ENCODE peak calls at places on chromosomes 2 and 18, in ten cellular contexts. X is CD8-positive, alpha-beta memory T cell; R is GM23248; W is heart right ventricle; F is neuronal stem cell; J is cardiac muscle cell; L is stomach; U is CD8-positive, alpha-beta T cell; Y is PC-3; K is breast epithelium. E is an unnamed sample. For H3K9me3 and H3K27me3, the result is how much of the 10 kb centered on the place peaks cover.

GRCh38 chr2:109212836-109213563 is 84.0 kb downstream of the SH3RF3 start:
- DNase-seq in F (no peak), W (no peak), Y (no peak), J (no peak), X (no peak), L (no peak), R (no peak), U (no peak), K (no peak), E (no peak)

GRCh38 chr2:58866040-58866439 is 624.9 kb upstream of the FANCL start:
- DNase-seq in R (peak), L (no peak), K (no peak), F (peak), J (peak), X (no peak), Y (no peak), W (no peak), U (no peak), E (no peak)

GRCh38 chr2:180910831-180911665 is 69.4 kb upstream of the UBE2E3 start:
- DNase-seq in J (no peak), K (no peak), W (no peak), Y (no peak), X (no peak), R (peak), L (no peak), U (no peak), F (peak), E (no peak)

GRCh38 chr2:37683241-37683640 is 11.8 kb upstream of the CDC42EP3 start:
- DNase-seq in U (no peak), J (no peak), R (no peak), L (no peak), X (no peak), F (no peak), W (no peak), K (no peak), Y (no peak), E (no peak)

GRCh38 chr2:238433941-238434845 is 7.5 kb downstream of the ASB1 start:
- DNase-seq in W (no peak), K (no peak), R (peak), F (no peak), U (no peak), L (no peak), X (no peak), Y (peak), J (no peak), E (no peak)

GRCh38 chr2:36032046-36032445 is 323.5 kb upstream of the CRIM1 start:
- DNase-seq in R (no peak), W (no peak), F (no peak), K (no peak), L (no peak), J (no peak), X (no peak), Y (no peak), U (no peak), E (no peak)

GRCh38 chr2:45833968-45834344 is 182.5 kb downstream of the PRKCE start:
- DNase-seq in F (no peak), R (no peak), K (no peak), U (no peak), W (no peak), Y (no peak), J (no peak), L (no peak), X (no peak), E (no peak)

GRCh38 chr2:60414731-60415130 is 138.7 kb downstream of the BCL11A start:
- DNase-seq in K (no peak), J (no peak), F (no peak), Y (peak), W (no peak), U (no peak), L (no peak), R (peak), X (no peak), E (no peak)

GRCh38 chr2:10333247-10333613 is 30.5 kb downstream of the HPCAL1 start:
- DNase-seq in X (no peak), J (peak), U (no peak), F (no peak), W (no peak), L (no peak), R (no peak), Y (no peak), K (peak), E (no peak)

GRCh38 chr2:12303181-12304030 is 413.3 kb upstream of the TRIB2 start:
- DNase-seq in U (no peak), Y (peak), J (no peak), F (no peak), W (no peak), L (no peak), K (no peak), R (peak), X (no peak), E (no peak)

GRCh38 chr2:169718930-169719504 is 14.6 kb upstream of the KLHL23 start:
- DNase-seq in L (no peak), R (no peak), U (no peak), W (no peak), F (no peak), J (no peak), X (no peak), K (no peak), Y (no peak), E (no peak)

GRCh38 chr2:17814601-17815000 is 1.7 kb upstream of the MSGN1 start:
- DNase-seq in R (no peak), J (no peak), W (no peak), K (no peak), X (no peak), F (no peak), Y (no peak), U (no peak), L (no peak), E (no peak)

GRCh38 chr18:11726556-11726955 is 37.5 kb downstream of the GNAL start:
- DNase-seq in Y (peak), F (no peak), R (no peak), K (no peak), U (no peak), J (no peak), L (no peak), W (no peak), X (no peak), E (no peak)

GRCh38 chr2:233021771-233022170 is 8.7 kb upstream of the NGEF start:
- DNase-seq in X (no peak), Y (peak), J (no peak), R (peak), U (no peak), K (no peak), W (no peak), L (peak), F (no peak), E (no peak)

GRCh38 chr2:160227252-160227651 is 27.2 kb upstream of the ITGB6 start:
- DNase-seq in F (no peak), L (no peak), R (peak), K (no peak), U (no peak), W (no peak), Y (peak), J (no peak), X (no peak), E (no peak)

GRCh38 chr2:9300829-9301453 is 94.3 kb downstream of the ASAP2 start:
- DNase-seq in J (no peak), X (no peak), R (no peak), K (no peak), W (no peak), L (no peak), F (no peak), U (no peak), Y (no peak), E (no peak)

GRCh38 chr2:181058378-181059269 is 78.2 kb downstream of the UBE2E3 start:
- DNase-seq in K (no peak), Y (peak), F (peak), R (peak), X (no peak), L (no peak), J (peak), W (no peak), U (peak), E (no peak)

GRCh38 chr2:69450735-69451416 is 13.6 kb upstream of the NFU1 start:
- DNase-seq in X (no peak), U (no peak), L (no peak), F (no peak), Y (no peak), J (no peak), W (no peak), R (no peak), K (no peak), E (no peak)

GRCh38 chr2:204268458-204268857 is 276.8 kb upstream of the PARD3B start:
- DNase-seq in K (no peak), L (no peak), U (no peak), J (no peak), X (no peak), W (no peak), Y (no peak), F (no peak), R (no peak), E (no peak)

GRCh38 chr2:240999001-240999791 is 778 bp downstream of the SNED1 start:
- DNase-seq in R (peak), X (no peak), L (peak), F (no peak), K (peak), W (peak), J (peak), Y (no peak), U (no peak), E (no peak)

GRCh38 chr2:96872591-96873349 is 2.9 kb upstream of the SEMA4C start:
- DNase-seq in W (no peak), U (no peak), L (no peak), K (no peak), F (no peak), J (peak), Y (peak), R (peak), X (no peak), E (no peak)

GRCh38 chr18:45518770-45519169 is 96.5 kb upstream of the SLC14A2 start:
- DNase-seq in L (no peak), X (no peak), K (no peak), Y (no peak), R (no peak), W (no peak), F (no peak), U (no peak), J (no peak), E (no peak)

GRCh38 chr18:5628512-5629255 is 84.9 kb upstream of the EPB41L3 start:
- DNase-seq in L (peak), F (peak), J (peak), X (no peak), Y (peak), R (peak), W (peak), K (no peak), U (no peak), E (no peak)

GRCh38 chr2:121247971-121248370 is 37.0 kb downstream of the TFCP2L1 start:
- DNase-seq in U (no peak), Y (no peak), K (no peak), X (no peak), R (no peak), W (no peak), J (no peak), F (no peak), L (no peak), E (no peak)

GRCh38 chr2:109193807-109194702 is 65.0 kb downstream of the SH3RF3 start:
- DNase-seq in K (peak), X (no peak), R (no peak), Y (no peak), L (no peak), U (no peak), F (no peak), J (no peak), W (no peak), E (no peak)

GRCh38 chr2:20236496-20236895 is 11.6 kb upstream of the SDC1 start:
- DNase-seq in W (no peak), L (no peak), K (no peak), Y (peak), X (no peak), U (no peak), F (no peak), J (no peak), R (no peak), E (no peak)

GRCh38 chr2:240043279-240043990 is 9.9 kb downstream of the OR6B3 start:
- DNase-seq in U (no peak), W (no peak), X (no peak), R (no peak), F (no peak), L (no peak), J (no peak), Y (no peak), K (no peak), E (no peak)

GRCh38 chr2:64525323-64525625 is 1.1 kb downstream of the AFTPH start:
- DNase-seq in Y (peak), L (no peak), R (peak), X (no peak), U (peak), K (no peak), W (no peak), F (no peak), J (no peak), E (no peak)

GRCh38 chr2:85549826-85550225 is 10.9 kb downstream of the MAT2A start:
- DNase-seq in R (peak), K (no peak), J (no peak), Y (peak), X (no peak), W (no peak), L (no peak), U (no peak), F (no peak), E (no peak)

GRCh38 chr18:22971038-22971437 is 37.9 kb downstream of the RBBP8 start:
- DNase-seq in W (no peak), J (no peak), Y (no peak), K (no peak), U (no peak), X (no peak), L (no peak), F (no peak), R (peak), E (no peak)

GRCh38 chr2:154133823-154134222 is 262.1 kb downstream of the GALNT13 start:
- DNase-seq in Y (peak), F (no peak), J (no peak), K (no peak), W (no peak), R (peak), X (no peak), L (no peak), U (no peak), E (no peak)

GRCh38 chr2:171830039-171830438 is 64.0 kb downstream of the SLC25A12 start:
- DNase-seq in Y (no peak), U (no peak), F (no peak), R (no peak), X (no peak), L (no peak), K (no peak), W (no peak), J (no peak), E (no peak)
- H3K9me3 ChIP-seq in Y (under half), U (under half), F (under half), R (under half), X (under half), L (under half), K (under half), W (under half), J (under half), E (under half)

GRCh38 chr2:104871566-104872033 is 17.7 kb downstream of the POU3F3 start:
- DNase-seq in R (no peak), K (no peak), F (no peak), J (no peak), L (no peak), U (no peak), W (no peak), X (no peak), Y (no peak), E (no peak)

GRCh38 chr2:104868081-104868806 is 14.3 kb downstream of the POU3F3 start:
- DNase-seq in R (no peak), X (no peak), L (no peak), U (no peak), F (no peak), K (no peak), J (no peak), Y (no peak), W (no peak), E (no peak)

GRCh38 chr2:104872866-104873688 is 19.2 kb downstream of the POU3F3 start:
- DNase-seq in W (peak), X (no peak), Y (peak), U (no peak), F (peak), K (no peak), R (peak), J (peak), L (peak), E (no peak)

GRCh38 chr2:104872034-104872865 is 18.3 kb downstream of the POU3F3 start:
- DNase-seq in L (no peak), U (no peak), J (no peak), F (peak), X (no peak), Y (no peak), W (no peak), R (peak), K (no peak), E (no peak)

DNA sequence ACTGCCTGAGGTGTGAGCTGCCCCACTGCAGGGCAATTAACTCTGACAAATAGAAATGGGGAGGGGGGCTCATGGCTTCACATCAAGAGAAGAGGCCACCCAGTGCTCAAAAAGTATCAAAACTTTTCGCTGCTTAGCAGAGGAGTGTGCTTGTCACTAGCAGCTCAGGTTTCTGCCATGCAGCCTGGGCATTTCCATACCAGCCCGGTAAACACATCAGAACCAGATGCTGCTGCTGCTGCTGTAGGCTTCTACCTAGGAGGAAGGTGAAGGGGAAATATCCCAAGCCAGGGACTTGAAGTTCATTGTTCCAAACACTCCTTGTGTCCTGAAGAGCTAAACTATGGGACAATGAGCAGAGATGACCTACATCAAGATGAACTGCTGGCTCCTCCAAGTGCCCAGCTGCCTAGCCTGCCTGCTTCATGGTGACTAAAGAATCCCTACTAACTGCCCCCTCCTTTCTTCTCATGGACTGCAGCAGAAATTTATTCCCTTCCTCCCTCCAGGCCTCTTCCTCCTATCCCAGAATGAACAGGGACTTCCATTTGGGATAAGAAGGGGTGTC is 16.4 kb downstream of the POU3F3 start:
- DNase-seq in W (no peak), F (no peak), R (no peak), X (no peak), U (no peak), Y (no peak), K (no peak), L (no peak), J (no peak), E (no peak)
- H3K27me3 ChIP-seq in W (half or more), F (under half), R (under half), X (under half), U (under half), Y (half or more), K (half or more), L (under half), J (half or more), E (under half)

GRCh38 chr18:70840649-70841048 is 551.8 kb downstream of the SOCS6 start:
- DNase-seq in J (no peak), X (no peak), L (no peak), K (no peak), W (no peak), Y (no peak), R (no peak), U (no peak), F (no peak), E (no peak)
- H3K9me3 ChIP-seq in J (under half), X (under half), L (under half), K (under half), W (under half), Y (under half), R (under half), U (under half), F (under half), E (under half)

GRCh38 chr2:126784045-126784444 is 114.6 kb upstream of the TEX51 start:
- DNase-seq in R (no peak), X (no peak), F (no peak), Y (no peak), K (no peak), J (peak), U (no peak), L (no peak), W (no peak), E (no peak)

GRCh38 chr2:126785862-126786261 is 112.8 kb upstream of the TEX51 start:
- DNase-seq in X (no peak), J (no peak), K (no peak), Y (no peak), R (no peak), L (no peak), W (no peak), F (no peak), U (no peak), E (no peak)

GRCh38 chr2:126786765-126787164 is 111.9 kb upstream of the TEX51 start:
- DNase-seq in Y (no peak), J (no peak), W (no peak), L (no peak), U (no peak), X (no peak), R (no peak), F (no peak), K (peak), E (no peak)

GRCh38 chr2:126784636-126785035 is 114.1 kb upstream of the TEX51 start:
- DNase-seq in F (no peak), L (no peak), Y (no peak), J (no peak), U (no peak), R (no peak), X (no peak), K (no peak), W (no peak), E (no peak)

DNA sequence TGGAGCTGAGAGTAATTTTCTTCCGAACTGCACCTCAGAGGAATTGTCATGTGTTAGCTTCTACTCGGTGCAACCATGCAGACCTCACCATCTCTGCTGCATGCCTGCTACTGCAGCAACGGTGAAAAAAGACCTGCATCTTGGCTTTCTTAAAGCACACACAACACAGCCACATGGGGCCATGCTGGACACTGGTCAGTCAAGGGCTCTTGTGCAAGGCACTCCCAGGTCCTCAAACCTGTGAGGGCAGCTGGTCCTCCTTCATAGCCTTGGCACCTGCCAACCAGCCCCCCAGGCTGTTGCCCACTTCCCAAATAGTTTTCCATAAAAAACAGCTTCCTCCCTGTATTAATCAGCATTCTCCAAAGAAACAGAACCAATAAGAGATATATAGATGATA is 113.5 kb upstream of the TEX51 start:
- DNase-seq in U (no peak), F (no peak), K (peak), Y (no peak), R (no peak), L (no peak), X (no peak), W (no peak), J (no peak), E (no peak)
- H3K27me3 ChIP-seq in U (under half), F (under half), K (under half), Y (under half), R (under half), L (under half), X (under half), W (under half), J (under half), E (under half)

GRCh38 chr2:102149243-102149642 is 6.7 kb downstream of the IL1R1 start:
- DNase-seq in K (no peak), U (no peak), L (no peak), F (no peak), W (no peak), J (no peak), R (no peak), Y (no peak), X (no peak), E (no peak)
- H3K9me3 ChIP-seq in K (under half), U (under half), L (under half), F (under half), W (under half), J (under half), R (under half), Y (under half), X (under half), E (under half)

DNA sequence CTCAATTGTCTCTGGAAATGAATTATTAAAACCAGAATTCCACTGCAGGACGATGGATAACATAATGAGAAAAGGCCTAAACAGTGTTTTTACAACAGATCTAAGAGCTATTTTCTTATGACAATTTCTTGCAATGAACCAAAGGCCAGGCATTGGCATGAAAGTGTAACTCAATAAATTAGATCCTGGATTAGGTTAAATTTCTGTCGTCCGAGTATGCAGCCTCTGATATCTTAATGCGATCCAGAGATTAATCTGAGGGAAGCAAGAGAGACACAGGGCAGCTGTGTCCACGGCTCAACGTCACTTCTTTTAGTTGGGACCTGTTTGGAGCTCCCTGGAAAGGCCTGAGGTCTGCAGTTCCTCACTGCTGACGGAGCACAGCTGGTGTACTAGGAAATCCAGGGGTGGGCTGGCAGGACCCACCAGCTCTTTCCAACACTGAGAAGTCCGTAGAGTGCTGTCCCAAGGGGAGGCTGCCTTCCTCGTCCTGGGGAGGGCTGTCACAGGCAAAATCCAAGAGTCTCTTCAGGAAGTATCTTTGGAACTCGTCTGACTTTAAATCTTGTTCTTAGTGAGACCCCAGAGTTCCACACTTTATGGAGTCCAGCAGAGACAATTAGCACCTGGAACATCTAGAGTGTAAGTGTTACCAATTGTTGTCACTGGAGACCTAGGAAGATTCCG is 173.5 kb downstream of the ACKR3 start:
- DNase-seq in Y (no peak), K (no peak), L (no peak), J (no peak), W (no peak), U (no peak), F (no peak), R (no peak), X (no peak), E (no peak)
- H3K27me3 ChIP-seq in Y (under half), K (under half), L (under half), J (under half), W (under half), U (under half), F (under half), R (under half), X (under half), E (under half)

E was measured in effector memory CD4-positive, alpha-beta T cell.